ENCODE peak calls at places on chromosomes 12 and 14, in four cellular contexts. One of them, this sample, is unnamed.

GRCh38 chr14:73623504-73623903 is 11.2 kb downstream of the ACOT6 start:
- DNase-seq in left ventricle myocardium superior: no peak
- DNase-seq in left lung: no peak
- DNase-seq in ACHN: no peak
- DNase-seq in this sample: no peak

GRCh38 chr14:90502760-90503159 is 105.9 kb downstream of the CALM1 start:
- DNase-seq in left lung: no peak
- DNase-seq in left ventricle myocardium superior: no peak
- DNase-seq in ACHN: no peak
- DNase-seq in this sample: no peak

GRCh38 chr12:131917139-131917710 is 11.9 kb upstream of the PUS1 start:
- DNase-seq in ACHN: no peak
- DNase-seq in left lung: peak; percentile 60
- DNase-seq in left ventricle myocardium superior: no peak
- DNase-seq in this sample: no peak

GRCh38 chr14:43503508-43503907 is 1003.6 kb downstream of the FSCB start:
- DNase-seq in left ventricle myocardium superior: no peak
- DNase-seq in left lung: no peak
- DNase-seq in ACHN: peak; percentile 19
- DNase-seq in this sample: no peak

GRCh38 chr14:56650977-56651376 is 71.4 kb downstream of the TMEM260 start:
- DNase-seq in ACHN: no peak
- DNase-seq in left lung: no peak
- DNase-seq in left ventricle myocardium superior: no peak
- DNase-seq in this sample: no peak

GRCh38 chr12:124312601-124313000 is 17.7 kb downstream of the RFLNA start:
- DNase-seq in left lung: peak; percentile 8
- DNase-seq in left ventricle myocardium superior: no peak
- DNase-seq in ACHN: no peak
- DNase-seq in this sample: no peak

GRCh38 chr12:79512068-79512467 is 178.7 kb downstream of the PAWR start:
- DNase-seq in ACHN: no peak
- DNase-seq in left lung: no peak
- DNase-seq in left ventricle myocardium superior: no peak
- DNase-seq in this sample: no peak

GRCh38 chr12:77324763-77325468 is 259.5 kb upstream of the E2F7 start:
- DNase-seq in ACHN: peak; percentile 84
- DNase-seq in left ventricle myocardium superior: peak; percentile 90
- DNase-seq in left lung: peak; percentile 93
- DNase-seq in this sample: peak; percentile 70

GRCh38 chr14:89337912-89338311 is 79.1 kb downstream of the FOXN3 start:
- DNase-seq in ACHN: no peak
- DNase-seq in left lung: no peak
- DNase-seq in left ventricle myocardium superior: peak; percentile 41
- DNase-seq in this sample: peak; percentile 33

GRCh38 chr14:53613404-53614253 is 343.0 kb downstream of the BMP4 start:
- DNase-seq in left lung: no peak
- DNase-seq in ACHN: peak; percentile 90
- DNase-seq in left ventricle myocardium superior: no peak
- DNase-seq in this sample: no peak

GRCh38 chr12:14776236-14776959 is 26.9 kb downstream of the WBP11 start:
- DNase-seq in ACHN: peak; percentile 28
- DNase-seq in left ventricle myocardium superior: no peak
- DNase-seq in left lung: no peak
- DNase-seq in this sample: no peak

GRCh38 chr12:107126688-107127481 is 33.5 kb upstream of the CRY1 start:
- DNase-seq in ACHN: peak; percentile 30
- DNase-seq in left lung: no peak
- DNase-seq in left ventricle myocardium superior: no peak
- DNase-seq in this sample: no peak

GRCh38 chr14:102692334-102692733 is 84.9 kb upstream of the TRAF3 start:
- DNase-seq in ACHN: no peak
- DNase-seq in left ventricle myocardium superior: no peak
- DNase-seq in left lung: no peak
- DNase-seq in this sample: no peak

GRCh38 chr14:88005978-88006851 is 1.3 kb downstream of the GPR65 start:
- DNase-seq in ACHN: no peak
- DNase-seq in left lung: no peak
- DNase-seq in left ventricle myocardium superior: no peak
- DNase-seq in this sample: no peak

GRCh38 chr12:120940799-120941198 is 36.6 kb upstream of the SPPL3 start:
- DNase-seq in left lung: no peak
- DNase-seq in left ventricle myocardium superior: no peak
- DNase-seq in ACHN: peak; percentile 99
- DNase-seq in this sample: no peak

GRCh38 chr12:95582230-95583058 is 31.2 kb upstream of the USP44 start:
- DNase-seq in left lung: no peak
- DNase-seq in left ventricle myocardium superior: no peak
- DNase-seq in ACHN: peak; percentile 77
- DNase-seq in this sample: no peak

GRCh38 chr12:53381739-53382630 is 2.0 kb downstream of the SP1 start:
- DNase-seq in ACHN: peak; percentile 98
- DNase-seq in left lung: no peak
- DNase-seq in left ventricle myocardium superior: peak; percentile 46
- DNase-seq in this sample: peak; percentile 40

GRCh38 chr14:74584966-74585365 is 27.1 kb downstream of the LTBP2 start:
- DNase-seq in ACHN: no peak
- DNase-seq in left lung: peak; percentile 2
- DNase-seq in left ventricle myocardium superior: no peak
- DNase-seq in this sample: peak; percentile 10

GRCh38 chr12:105485321-105485910 is 154.9 kb downstream of the C12orf75 start:
- DNase-seq in left ventricle myocardium superior: peak; percentile 38
- DNase-seq in ACHN: peak; percentile 32
- DNase-seq in left lung: no peak
- DNase-seq in this sample: peak; percentile 46

GRCh38 chr14:101810897-101811620 is 49.5 kb downstream of the PPP2R5C start:
- DNase-seq in ACHN: peak; percentile 28
- DNase-seq in left lung: no peak
- DNase-seq in left ventricle myocardium superior: no peak
- DNase-seq in this sample: no peak

GRCh38 chr14:70741482-70741881 is 67.8 kb downstream of the MAP3K9 start:
- DNase-seq in left ventricle myocardium superior: no peak
- DNase-seq in ACHN: no peak
- DNase-seq in left lung: no peak
- DNase-seq in this sample: no peak

GRCh38 chr12:90015228-90015627 is 306.6 kb upstream of the ATP2B1 start:
- DNase-seq in ACHN: no peak
- DNase-seq in left lung: no peak
- DNase-seq in left ventricle myocardium superior: no peak
- DNase-seq in this sample: no peak

GRCh38 chr14:50756300-50756699 is 74.7 kb downstream of the NIN start:
- DNase-seq in ACHN: no peak
- DNase-seq in left lung: no peak
- DNase-seq in left ventricle myocardium superior: no peak
- DNase-seq in this sample: no peak

GRCh38 chr12:132561784-132562156 is 48.6 kb downstream of the LRCOL1 start:
- DNase-seq in ACHN: peak; percentile 64
- DNase-seq in left ventricle myocardium superior: no peak
- DNase-seq in left lung: no peak
- DNase-seq in this sample: no peak

GRCh38 chr12:130960787-130961186 is 7.1 kb downstream of the ADGRD1 start:
- DNase-seq in ACHN: no peak
- DNase-seq in left lung: no peak
- DNase-seq in left ventricle myocardium superior: no peak
- DNase-seq in this sample: no peak

This sample was measured in heart left ventricle.